ENCODE peak calls at places on chromosomes 7 and 10, in six cellular contexts. I is A549, O is GM12878, T is NB4, A is HepG2, S is K562. F is an unnamed sample.

GRCh38 chr10:64385355-64385754 is 864.2 kb downstream of the REEP3 start:
- DNase-seq in I (no peak), O (no peak), T (no peak), A (no peak), S (no peak), F (no peak)

GRCh38 chr10:86649471-86650150 is 4.7 kb upstream of the OPN4 start:
- DNase-seq in I (no peak), O (no peak), T (no peak), A (no peak), S (no peak), F (no peak)

GRCh38 chr7:90677742-90678439 is 81.8 kb downstream of the CDK14 start:
- DNase-seq in I (no peak), O (no peak), T (no peak), A (no peak), S (no peak), F (no peak)

GRCh38 chr7:139118803-139119485 is 9.4 kb upstream of the ZC3HAV1 start:
- DNase-seq in I (no peak), O (peak), T (peak), A (no peak), S (peak), F (no peak)

GRCh38 chr10:99532687-99533495 is at the start of gene NKX2-3:
- DNase-seq in I (peak), O (no peak), T (peak), A (no peak), S (peak), F (peak)

GRCh38 chr10:14391342-14391741 is 60.6 kb upstream of the FRMD4A start:
- DNase-seq in I (no peak), O (no peak), T (no peak), A (no peak), S (no peak), F (no peak)

GRCh38 chr7:2932761-2933251 is 88.7 kb upstream of the GNA12 start:
- DNase-seq in I (no peak), O (no peak), T (no peak), A (no peak), S (no peak), F (no peak)

GRCh38 chr7:138900040-138900828 is 81.0 kb downstream of the KIAA1549 start:
- DNase-seq in I (no peak), O (no peak), T (no peak), A (no peak), S (no peak), F (no peak)

GRCh38 chr7:27212587-27213149 is 12.8 kb upstream of the HOXA13 start:
- DNase-seq in I (no peak), O (no peak), T (no peak), A (no peak), S (no peak), F (no peak)

GRCh38 chr7:12635830-12636229 is 51.6 kb upstream of the ARL4A start:
- DNase-seq in I (no peak), O (peak), T (peak), A (no peak), S (no peak), F (no peak)

GRCh38 chr7:95433129-95433528 is 1.7 kb downstream of the PON2 start:
- DNase-seq in I (no peak), O (no peak), T (no peak), A (no peak), S (no peak), F (no peak)

GRCh38 chr7:6637544-6638229 is 569 bp downstream of the ZNF316 start:
- DNase-seq in I (peak), O (no peak), T (peak), A (peak), S (peak), F (peak)

GRCh38 chr7:108584211-108584610 is 14.5 kb downstream of the DNAJB9 start:
- DNase-seq in I (no peak), O (no peak), T (no peak), A (no peak), S (no peak), F (no peak)

GRCh38 chr10:60123172-60123571 is 216.8 kb upstream of the CCDC6 start:
- DNase-seq in I (no peak), O (no peak), T (no peak), A (no peak), S (no peak), F (peak)

GRCh38 chr10:94274142-94274787 is 88.5 kb downstream of the NOC3L start:
- DNase-seq in I (no peak), O (no peak), T (no peak), A (no peak), S (no peak), F (no peak)

GRCh38 chr10:119253433-119254174 is 46.2 kb downstream of the GRK5 start:
- DNase-seq in I (peak), O (no peak), T (no peak), A (peak), S (no peak), F (peak)

GRCh38 chr10:97080051-97080776 is 105.5 kb downstream of the SLIT1 start:
- DNase-seq in I (no peak), O (no peak), T (no peak), A (no peak), S (no peak), F (no peak)

GRCh38 chr10:101229275-101230184 is at the start of gene LBX1:
- DNase-seq in I (no peak), O (no peak), T (no peak), A (no peak), S (no peak), F (no peak)

GRCh38 chr10:98365698-98366530 is 49.1 kb downstream of the PYROXD2 start:
- DNase-seq in I (no peak), O (no peak), T (no peak), A (no peak), S (no peak), F (no peak)

GRCh38 chr7:28411876-28412662 is at the start of gene CREB5:
- DNase-seq in I (no peak), O (no peak), T (no peak), A (no peak), S (no peak), F (no peak)

GRCh38 chr7:23334482-23335056 is 35.4 kb downstream of the MALSU1 start:
- DNase-seq in I (peak), O (no peak), T (no peak), A (peak), S (no peak), F (peak)

GRCh38 chr10:30818854-30819253 is 189.3 kb upstream of the LYZL2 start:
- DNase-seq in I (no peak), O (no peak), T (no peak), A (no peak), S (no peak), F (no peak)

GRCh38 chr7:137634356-137634755 is 212.4 kb downstream of the DGKI start:
- DNase-seq in I (no peak), O (no peak), T (no peak), A (no peak), S (no peak), F (no peak)

DNA sequence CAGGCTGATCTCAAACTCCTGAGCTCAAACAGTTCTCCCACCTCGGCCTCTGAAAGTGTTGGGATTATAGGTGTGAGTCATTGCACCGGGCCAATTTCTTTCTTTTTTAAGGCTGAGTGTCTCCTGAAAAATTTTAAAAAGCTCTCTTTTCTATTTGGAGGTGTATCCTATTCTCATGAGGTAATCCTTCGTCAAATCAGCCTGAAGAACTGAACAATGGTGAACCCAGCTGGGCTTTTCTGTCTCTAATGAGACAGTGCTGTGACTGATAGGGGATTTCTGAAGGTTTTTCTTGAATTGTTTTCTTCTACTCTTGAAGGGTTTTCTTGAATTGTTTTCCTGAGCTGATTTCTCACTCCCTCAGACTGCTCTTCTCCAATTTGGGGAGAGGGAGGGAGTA is 30.9 kb upstream of the CALU start:
- DNase-seq in I (no peak), O (no peak), T (no peak), A (no peak), S (no peak), F (no peak)
- TF ChIP-seq MYC in I (no peak), O (no peak), T (no peak), A (no peak), S (no peak), F (no peak)

GRCh38 chr10:121579656-121580055 is 18.6 kb downstream of the FGFR2 start:
- DNase-seq in I (no peak), O (no peak), T (no peak), A (no peak), S (no peak), F (no peak)
- TF ChIP-seq MYC in I (no peak), O (no peak), T (no peak), A (no peak), S (no peak), F (no peak)

DNA sequence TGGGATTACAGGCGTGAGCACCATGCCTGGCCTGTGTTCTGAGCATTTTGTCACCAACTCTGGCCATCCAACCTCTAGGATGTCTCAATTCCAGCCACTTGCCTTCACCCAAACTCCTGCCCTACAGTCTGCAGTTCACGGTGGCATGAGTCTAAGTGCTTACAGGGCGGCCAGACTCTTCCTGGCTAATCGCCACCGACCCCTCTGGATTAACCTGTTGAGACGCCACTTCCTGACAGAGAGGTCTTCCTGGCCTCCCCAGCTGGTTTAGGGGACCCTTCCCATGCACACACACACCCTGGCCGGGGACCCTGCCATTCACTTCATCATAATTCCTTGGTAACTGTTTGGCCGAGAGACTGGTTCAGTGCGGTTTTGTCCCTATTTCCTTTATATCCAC is 211.5 kb upstream of the SH2B2 start:
- DNase-seq in I (no peak), O (no peak), T (no peak), A (no peak), S (no peak), F (no peak)
- TF ChIP-seq MYC in I (no peak), O (no peak), T (no peak), A (no peak), S (no peak), F (no peak)

DNA sequence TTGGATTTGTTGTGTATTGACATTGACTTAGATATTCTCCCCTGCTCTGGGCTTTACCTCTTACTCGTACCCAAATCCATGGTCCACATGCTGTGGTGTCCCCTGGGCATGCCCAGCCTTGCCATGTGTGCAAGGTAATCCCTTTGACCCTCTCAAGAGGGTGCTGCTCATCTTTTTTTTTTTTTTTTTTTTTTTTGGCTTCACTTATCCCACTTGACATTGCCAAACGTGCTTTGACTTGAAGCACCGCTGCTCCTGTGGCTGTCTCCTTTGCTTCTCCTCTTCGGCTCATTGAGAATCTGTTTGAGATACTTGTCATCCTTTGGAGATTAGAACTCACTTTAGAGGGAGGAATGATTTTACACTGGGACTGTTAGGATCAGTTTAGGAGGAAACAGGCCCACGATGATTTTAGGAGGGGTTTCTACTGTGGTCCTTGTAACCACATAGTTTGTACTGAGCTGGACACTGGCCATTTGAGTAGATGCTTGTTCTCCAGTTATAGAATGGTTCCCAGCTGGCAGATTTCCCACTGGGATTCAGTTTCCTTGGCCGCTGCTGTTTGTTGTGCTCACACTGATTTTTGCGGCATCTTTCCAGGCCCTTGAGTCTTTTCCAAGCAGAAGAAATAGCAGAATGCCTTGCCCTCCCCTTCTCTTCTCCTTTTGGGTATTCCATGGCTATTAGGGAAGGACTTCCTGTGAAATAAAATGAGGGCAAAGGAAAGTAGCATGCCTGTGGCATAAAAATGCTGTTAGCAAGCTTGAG is 184.8 kb downstream of the AUTS2 start:
- DNase-seq in I (no peak), O (no peak), T (no peak), A (no peak), S (no peak), F (no peak)
- TF ChIP-seq MYC in I (no peak), O (no peak), T (no peak), A (no peak), S (no peak), F (no peak)

DNA sequence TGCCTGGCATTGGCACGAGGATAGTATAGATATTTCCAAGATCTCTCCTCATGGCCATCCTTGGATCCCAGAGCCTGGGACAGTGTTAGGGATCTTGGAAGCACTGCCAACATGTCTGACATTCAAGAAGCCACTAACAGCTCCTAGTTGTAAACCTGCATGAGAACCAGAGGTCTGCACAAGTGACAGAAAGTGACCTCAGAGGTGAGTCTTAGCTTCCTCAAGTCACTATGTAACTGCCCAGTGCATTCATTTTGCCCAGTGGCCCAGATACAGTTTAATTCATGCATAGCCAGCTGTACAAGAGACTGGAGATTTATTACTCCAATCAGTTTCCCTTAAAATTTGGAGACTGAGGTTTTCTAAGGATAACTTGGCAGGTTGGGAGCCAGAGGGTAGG is 16.7 kb downstream of the SUGCT start:
- DNase-seq in I (no peak), O (no peak), T (no peak), A (no peak), S (no peak), F (no peak)
- TF ChIP-seq MYC in I (no peak), O (no peak), T (no peak), A (no peak), S (no peak), F (no peak)

DNA sequence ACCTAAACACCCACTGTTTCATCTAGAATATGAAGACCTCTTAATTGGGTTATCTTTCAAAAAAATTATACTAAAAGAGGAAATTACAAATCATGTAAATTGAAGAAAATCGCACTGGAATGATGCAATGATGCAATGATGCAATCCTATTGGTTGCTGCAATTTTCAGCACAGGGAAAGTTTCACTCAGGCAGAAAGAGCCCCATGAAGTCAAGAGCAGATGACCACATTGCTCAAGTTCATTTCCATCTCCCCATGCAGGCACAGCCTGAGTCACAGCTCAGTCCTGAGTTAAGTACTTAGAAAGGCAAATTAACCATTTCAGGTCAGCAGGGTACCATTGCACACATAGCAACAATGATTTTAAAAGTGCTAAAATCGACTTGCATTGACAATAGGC is 180.3 kb upstream of the MYO3A start:
- DNase-seq in I (no peak), O (no peak), T (peak), A (no peak), S (no peak), F (no peak)
- TF ChIP-seq MYC in I (no peak), O (no peak), T (no peak), A (no peak), S (no peak), F (no peak)

GRCh38 chr7:141649865-141650499 is 52.0 kb downstream of the DENND11 start:
- DNase-seq in I (peak), O (peak), T (peak), A (peak), S (peak), F (peak)
- TF ChIP-seq MYC in I (no peak), O (no peak), T (no peak), A (no peak), S (no peak), F (no peak)